ENCODE peak calls at places on chromosomes 5 and 9, in five cellular contexts. Y is Peyer's patch, H is spleen, K is heart left ventricle, T is IMR-90. V is an unnamed sample.

GRCh38 chr5:107580902-107581823 is 89.6 kb downstream of the EFNA5 start:
- DNase-seq in Y (no peak), H (no peak), K (no peak), T (no peak), V (no peak)

GRCh38 chr5:43141211-43141610 is 20.5 kb downstream of the ZNF131 start:
- DNase-seq in Y (no peak), H (peak), K (no peak), T (peak), V (no peak)

GRCh38 chr5:75373862-75374261 is 36.8 kb downstream of the HMGCR start:
- DNase-seq in Y (no peak), H (no peak), K (no peak), T (no peak), V (no peak)

GRCh38 chr5:118919016-118919415 is 69.3 kb downstream of the DTWD2 start:
- DNase-seq in Y (no peak), H (no peak), K (no peak), T (peak), V (no peak)

GRCh38 chr9:94656190-94656589 is 16.9 kb upstream of the FBP1 start:
- DNase-seq in Y (peak), H (peak), K (no peak), T (no peak), V (no peak)

GRCh38 chr5:146888341-146888978 is 9.9 kb upstream of the PPP2R2B start:
- DNase-seq in Y (no peak), H (no peak), K (no peak), T (no peak), V (no peak)

GRCh38 chr9:81138173-81138572 is 551.2 kb downstream of the TLE1 start:
- DNase-seq in Y (no peak), H (no peak), K (no peak), T (no peak), V (no peak)

GRCh38 chr5:82798676-82799075 is 278.5 kb downstream of the TMEM167A start:
- DNase-seq in Y (no peak), H (no peak), K (no peak), T (no peak), V (no peak)

GRCh38 chr5:178387061-178387855 is 154.7 kb upstream of the PHYKPL start:
- DNase-seq in Y (no peak), H (no peak), K (no peak), T (no peak), V (no peak)

GRCh38 chr5:105687493-105687892 is 1983.2 kb downstream of the EFNA5 start:
- DNase-seq in Y (no peak), H (no peak), K (no peak), T (no peak), V (no peak)

GRCh38 chr5:135010502-135011354 is 23.3 kb downstream of the PITX1 start:
- DNase-seq in Y (no peak), H (peak), K (peak), T (peak), V (no peak)

GRCh38 chr5:123035950-123036390 is 555 bp downstream of the PPIC start:
- DNase-seq in Y (no peak), H (peak), K (peak), T (peak), V (no peak)

GRCh38 chr5:123036391-123037103 is at the start of gene PPIC:
- DNase-seq in Y (peak), H (peak), K (peak), T (peak), V (no peak)

GRCh38 chr5:123039673-123040072 is 3.1 kb upstream of the PPIC start:
- DNase-seq in Y (no peak), H (no peak), K (no peak), T (no peak), V (no peak)

GRCh38 chr5:123035320-123035949 is 1.1 kb downstream of the PPIC start:
- DNase-seq in Y (no peak), H (no peak), K (peak), T (peak), V (no peak)

DNA sequence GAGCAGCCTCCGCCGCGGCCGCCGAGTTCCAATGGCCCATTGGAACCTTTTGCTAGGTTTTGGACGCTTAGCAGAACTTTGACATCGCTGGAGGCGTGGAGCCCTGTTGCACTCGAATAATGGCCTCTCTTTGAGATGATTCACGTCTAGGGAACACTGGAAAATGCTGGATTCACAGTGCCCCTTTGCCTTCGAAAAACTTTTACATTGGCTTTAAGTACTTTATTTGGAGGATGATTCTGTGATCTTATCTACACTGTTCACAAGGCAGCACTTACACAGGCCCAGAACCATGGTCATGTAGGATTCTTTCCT is 536 bp upstream of the PPIC start:
- DNase-seq in Y (no peak), H (no peak), K (no peak), T (no peak), V (no peak)
- H3K27ac ChIP-seq in Y (peak), H (peak), K (peak), T (peak), V (peak)

GRCh38 chr9:72127753-72128152 is 21.5 kb upstream of the GDA start:
- DNase-seq in Y (no peak), H (no peak), K (no peak), T (no peak), V (no peak)
- H3K27ac ChIP-seq in Y (peak), H (no peak), K (no peak), T (no peak), V (no peak)

GRCh38 chr9:87382902-87383301 is 114.8 kb upstream of the DAPK1 start:
- DNase-seq in Y (no peak), H (no peak), K (no peak), T (peak), V (no peak)

GRCh38 chr9:87386490-87386889 is 111.2 kb upstream of the DAPK1 start:
- DNase-seq in Y (no peak), H (no peak), K (no peak), T (no peak), V (no peak)

GRCh38 chr9:87381746-87382145 is 115.9 kb upstream of the DAPK1 start:
- DNase-seq in Y (no peak), H (no peak), K (no peak), T (no peak), V (no peak)

GRCh38 chr9:87381050-87381711 is 116.5 kb upstream of the DAPK1 start:
- DNase-seq in Y (no peak), H (no peak), K (no peak), T (peak), V (no peak)

GRCh38 chr9:87383341-87384150 is 114.1 kb upstream of the DAPK1 start:
- DNase-seq in Y (no peak), H (no peak), K (no peak), T (no peak), V (no peak)
- H3K27ac ChIP-seq in Y (no peak), H (no peak), K (no peak), T (no peak), V (peak)

GRCh38 chr5:59500014-59500413 is 393.5 kb downstream of the PDE4D start:
- DNase-seq in Y (no peak), H (no peak), K (no peak), T (no peak), V (no peak)

GRCh38 chr5:59506285-59506877 is 387.1 kb downstream of the PDE4D start:
- DNase-seq in Y (no peak), H (no peak), K (no peak), T (peak), V (no peak)

DNA sequence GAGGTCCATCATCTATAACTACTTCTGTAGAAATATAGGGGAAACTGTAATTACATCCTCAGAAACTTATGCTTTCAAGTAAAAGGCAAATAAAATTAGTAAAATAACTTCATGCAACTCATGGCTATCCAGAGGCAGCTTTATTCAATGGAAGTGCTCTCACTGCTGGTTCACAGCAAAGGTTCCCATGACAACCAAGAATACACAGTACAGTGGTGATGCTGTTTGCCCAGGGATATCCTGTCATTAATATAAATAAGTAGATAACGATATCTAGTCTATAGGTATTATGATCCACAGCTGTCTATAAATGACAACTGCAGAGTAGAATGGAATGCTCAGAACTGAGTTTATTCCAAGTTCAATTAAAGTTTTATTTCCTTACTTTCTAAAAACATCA is 390.3 kb downstream of the PDE4D start:
- DNase-seq in Y (no peak), H (no peak), K (no peak), T (no peak), V (no peak)
- H3K27ac ChIP-seq in Y (no peak), H (no peak), K (no peak), T (no peak), V (no peak)